ENCODE peak calls at places on chromosomes 2 and 18, in seven cellular contexts. One of them, this sample, is unnamed.

GRCh38 chr18:61575419-61575818 is 242.2 kb downstream of the CDH20 start:
- DNase-seq in AG04449: no peak
- DNase-seq in coronary artery: no peak
- DNase-seq in NCI-H1092: no peak
- DNase-seq in mammary epithelial cell: no peak
- DNase-seq in activated naive CD4-positive, alpha-beta T cell: no peak
- DNase-seq in transverse colon: no peak
- DNase-seq in this sample: no peak

GRCh38 chr2:218027426-218028188 is 24.8 kb upstream of the TNS1 start:
- DNase-seq in coronary artery: peak
- DNase-seq in mammary epithelial cell: no peak
- DNase-seq in transverse colon: no peak
- DNase-seq in AG04449: no peak
- DNase-seq in NCI-H1092: no peak
- DNase-seq in activated naive CD4-positive, alpha-beta T cell: no peak
- DNase-seq in this sample: no peak

GRCh38 chr2:119751706-119752105 is 8.0 kb upstream of the PTPN4 start:
- DNase-seq in mammary epithelial cell: peak
- DNase-seq in NCI-H1092: no peak
- DNase-seq in activated naive CD4-positive, alpha-beta T cell: no peak
- DNase-seq in transverse colon: no peak
- DNase-seq in AG04449: no peak
- DNase-seq in coronary artery: no peak
- DNase-seq in this sample: no peak

GRCh38 chr18:8139971-8140406 is 469.2 kb upstream of the RAB12 start:
- DNase-seq in transverse colon: no peak
- DNase-seq in NCI-H1092: no peak
- DNase-seq in activated naive CD4-positive, alpha-beta T cell: no peak
- DNase-seq in mammary epithelial cell: no peak
- DNase-seq in coronary artery: no peak
- DNase-seq in AG04449: no peak
- DNase-seq in this sample: no peak

GRCh38 chr2:203650860-203651613 is 55.4 kb upstream of the CD28 start:
- DNase-seq in NCI-H1092: peak
- DNase-seq in AG04449: no peak
- DNase-seq in transverse colon: peak
- DNase-seq in activated naive CD4-positive, alpha-beta T cell: no peak
- DNase-seq in coronary artery: no peak
- DNase-seq in mammary epithelial cell: peak
- DNase-seq in this sample: no peak

GRCh38 chr2:219298759-219299371 is 10.3 kb downstream of the PTPRN start:
- DNase-seq in coronary artery: no peak
- DNase-seq in activated naive CD4-positive, alpha-beta T cell: peak
- DNase-seq in transverse colon: peak
- DNase-seq in mammary epithelial cell: peak
- DNase-seq in NCI-H1092: peak
- DNase-seq in AG04449: no peak
- DNase-seq in this sample: peak

GRCh38 chr18:11909597-11910026 is 1.5 kb upstream of the MPPE1 start:
- DNase-seq in AG04449: no peak
- DNase-seq in activated naive CD4-positive, alpha-beta T cell: no peak
- DNase-seq in coronary artery: no peak
- DNase-seq in NCI-H1092: no peak
- DNase-seq in transverse colon: no peak
- DNase-seq in mammary epithelial cell: peak
- DNase-seq in this sample: no peak

GRCh38 chr2:71600572-71600971 is 147.2 kb downstream of the DYSF start:
- DNase-seq in AG04449: no peak
- DNase-seq in activated naive CD4-positive, alpha-beta T cell: no peak
- DNase-seq in transverse colon: no peak
- DNase-seq in coronary artery: no peak
- DNase-seq in NCI-H1092: no peak
- DNase-seq in mammary epithelial cell: no peak
- DNase-seq in this sample: no peak

GRCh38 chr18:3885209-3885792 is 435.3 kb downstream of the TGIF1 start:
- DNase-seq in mammary epithelial cell: no peak
- DNase-seq in activated naive CD4-positive, alpha-beta T cell: no peak
- DNase-seq in coronary artery: no peak
- DNase-seq in AG04449: no peak
- DNase-seq in transverse colon: no peak
- DNase-seq in NCI-H1092: no peak
- DNase-seq in this sample: no peak

GRCh38 chr2:94923196-94923595 is 52.0 kb downstream of the TEKT4 start:
- DNase-seq in NCI-H1092: no peak
- DNase-seq in activated naive CD4-positive, alpha-beta T cell: no peak
- DNase-seq in AG04449: no peak
- DNase-seq in transverse colon: no peak
- DNase-seq in coronary artery: no peak
- DNase-seq in mammary epithelial cell: peak
- DNase-seq in this sample: no peak

GRCh38 chr2:42881732-42882131 is 89.3 kb upstream of the HAAO start:
- DNase-seq in mammary epithelial cell: peak
- DNase-seq in coronary artery: no peak
- DNase-seq in NCI-H1092: no peak
- DNase-seq in AG04449: no peak
- DNase-seq in transverse colon: no peak
- DNase-seq in activated naive CD4-positive, alpha-beta T cell: no peak
- DNase-seq in this sample: no peak

GRCh38 chr2:215764441-215765048 is 248.8 kb downstream of the MREG start:
- DNase-seq in mammary epithelial cell: peak
- DNase-seq in transverse colon: no peak
- DNase-seq in NCI-H1092: no peak
- DNase-seq in AG04449: peak
- DNase-seq in activated naive CD4-positive, alpha-beta T cell: no peak
- DNase-seq in coronary artery: no peak
- DNase-seq in this sample: no peak

GRCh38 chr2:99166218-99166617 is 11.5 kb downstream of the LIPT1 start:
- DNase-seq in activated naive CD4-positive, alpha-beta T cell: no peak
- DNase-seq in mammary epithelial cell: no peak
- DNase-seq in NCI-H1092: no peak
- DNase-seq in transverse colon: no peak
- DNase-seq in coronary artery: no peak
- DNase-seq in AG04449: no peak
- DNase-seq in this sample: no peak

GRCh38 chr2:170264865-170265264 is 86.9 kb downstream of the MYO3B start:
- DNase-seq in mammary epithelial cell: no peak
- DNase-seq in AG04449: no peak
- DNase-seq in NCI-H1092: no peak
- DNase-seq in coronary artery: no peak
- DNase-seq in activated naive CD4-positive, alpha-beta T cell: no peak
- DNase-seq in transverse colon: no peak
- DNase-seq in this sample: no peak

GRCh38 chr2:151976945-151977353 is 121.9 kb downstream of the CACNB4 start:
- DNase-seq in mammary epithelial cell: no peak
- DNase-seq in AG04449: no peak
- DNase-seq in coronary artery: no peak
- DNase-seq in activated naive CD4-positive, alpha-beta T cell: no peak
- DNase-seq in transverse colon: no peak
- DNase-seq in NCI-H1092: no peak
- DNase-seq in this sample: no peak